ENCODE peak calls at places on chromosomes 7 and 10, in seven cellular contexts. T, O, I, V, W, D and R are unnamed samples.

GRCh38 chr10:77702166-77702565 is 64.6 kb upstream of the KCNMA1 start:
- DNase-seq in V (no peak), D (no peak), O (peak; percentile 87), I (no peak), W (no peak), T (no peak), R (no peak)

GRCh38 chr7:27115161-27116018 is 12.9 kb upstream of the HOXA2 start:
- DNase-seq in O (peak; percentile 88), I (no peak), T (no peak), W (no peak), V (no peak), D (no peak), R (peak; percentile 80)

GRCh38 chr7:70728873-70729552 is 402.9 kb upstream of the GALNT17 start:
- DNase-seq in O (no peak), V (no peak), I (no peak), T (no peak), W (no peak), D (no peak), R (no peak)

GRCh38 chr10:103125323-103126267 is 67.5 kb downstream of the NT5C2 start:
- DNase-seq in W (no peak), D (no peak), V (no peak), O (no peak), I (no peak), T (no peak), R (no peak)

GRCh38 chr10:132452216-132452650 is 55.2 kb downstream of the PWWP2B start:
- DNase-seq in W (no peak), D (no peak), I (no peak), O (no peak), T (peak; percentile 52), V (no peak), R (peak; percentile 53)

GRCh38 chr10:128043259-128044045 is 82.8 kb downstream of the MKI67 start:
- DNase-seq in W (no peak), T (no peak), V (no peak), I (no peak), D (no peak), O (no peak), R (no peak)

GRCh38 chr7:137820677-137821420 is 25.9 kb downstream of the DGKI start:
- DNase-seq in T (no peak), V (no peak), D (peak; percentile 21), O (no peak), I (peak; percentile 81), W (no peak), R (no peak)

GRCh38 chr7:128791968-128792319 is at the start of gene CCDC136:
- DNase-seq in V (no peak), W (no peak), D (no peak), I (no peak), O (no peak), T (no peak), R (no peak)

GRCh38 chr10:52950578-52950977 is 178.0 kb upstream of the MBL2 start:
- DNase-seq in T (no peak), V (no peak), D (no peak), W (no peak), I (no peak), O (no peak), R (no peak)

GRCh38 chr7:65980478-65981250 is 1.3 kb downstream of the GUSB start:
- DNase-seq in T (peak; percentile 39), D (peak; percentile 59), V (peak; percentile 53), O (no peak), I (peak; percentile 69), W (peak; percentile 67), R (peak; percentile 84)

GRCh38 chr7:47606176-47606575 is 24.3 kb upstream of the TNS3 start:
- DNase-seq in I (no peak), W (no peak), O (no peak), T (no peak), V (no peak), D (no peak), R (no peak)

GRCh38 chr7:88141025-88141424 is 78.8 kb downstream of the SRI start:
- DNase-seq in D (no peak), I (no peak), V (no peak), T (no peak), O (no peak), W (no peak), R (no peak)

GRCh38 chr7:112173214-112173905 is 32.8 kb downstream of the DOCK4 start:
- DNase-seq in W (no peak), O (no peak), V (no peak), I (no peak), T (no peak), D (no peak), R (no peak)

GRCh38 chr10:116688241-116688711 is 54.1 kb downstream of the HSPA12A start:
- DNase-seq in I (no peak), V (no peak), O (peak; percentile 43), D (no peak), T (no peak), W (no peak), R (no peak)

GRCh38 chr7:151245360-151246160 is 2.9 kb downstream of the SMARCD3 start:
- DNase-seq in I (peak; percentile 61), D (peak; percentile 85), O (no peak), W (peak; percentile 81), V (peak; percentile 71), T (peak; percentile 76), R (peak; percentile 71)

GRCh38 chr10:62617702-62618451 is 186.6 kb upstream of the ADO start:
- DNase-seq in T (no peak), I (no peak), O (no peak), W (no peak), D (no peak), V (no peak), R (no peak)

GRCh38 chr7:120110169-120110568 is 162.8 kb upstream of the KCND2 start:
- DNase-seq in D (no peak), T (no peak), W (no peak), I (no peak), O (no peak), V (no peak), R (no peak)

GRCh38 chr10:75774780-75775490 is 343.5 kb downstream of the LRMDA start:
- DNase-seq in O (no peak), W (no peak), T (no peak), D (no peak), V (no peak), I (peak; percentile 52), R (no peak)

GRCh38 chr10:103578782-103579382 is 85.4 kb downstream of the NEURL1 start:
- DNase-seq in V (no peak), D (no peak), O (no peak), T (no peak), I (no peak), W (no peak), R (peak; percentile 74)

GRCh38 chr7:37853468-37853867 is 5.1 kb downstream of the NME8 start:
- DNase-seq in T (no peak), O (no peak), W (peak; percentile 13), D (no peak), I (no peak), V (no peak), R (no peak)

GRCh38 chr10:70843333-70843732 is 27.6 kb downstream of the SGPL1 start:
- DNase-seq in D (no peak), W (no peak), I (no peak), O (no peak), V (no peak), T (no peak), R (no peak)

GRCh38 chr10:98262571-98262970 is 5.4 kb downstream of the LOXL4 start:
- DNase-seq in O (peak; percentile 40), I (no peak), W (peak; percentile 13), D (no peak), V (no peak), T (no peak), R (no peak)

GRCh38 chr7:116525298-116525912 is 569 bp downstream of the CAV1 start:
- DNase-seq in D (peak; percentile 44), I (peak; percentile 58), V (peak; percentile 17), O (no peak), W (no peak), T (peak; percentile 41), R (peak; percentile 30)

GRCh38 chr10:27223964-27224363 is 16.6 kb downstream of the ACBD5 start:
- DNase-seq in W (peak; percentile 64), O (peak; percentile 43), I (peak; percentile 41), T (peak; percentile 38), D (no peak), V (peak; percentile 23), R (peak; percentile 74)

GRCh38 chr10:119029613-119030420 is at the start of gene NANOS1:
- DNase-seq in D (no peak), I (peak; percentile 41), T (peak; percentile 46), W (no peak), O (no peak), V (no peak), R (no peak)

GRCh38 chr10:65319493-65319892 is 1606.3 kb upstream of the LRRTM3 start:
- DNase-seq in D (no peak), O (no peak), W (no peak), I (no peak), T (no peak), V (no peak), R (no peak)

GRCh38 chr7:101258243-101258731 is 13.4 kb upstream of the FIS1 start:
- DNase-seq in D (no peak), I (no peak), W (no peak), V (no peak), T (no peak), O (no peak), R (peak; percentile 56)

GRCh38 chr7:44390701-44391100 is 65.3 kb upstream of the CAMK2B start:
- DNase-seq in I (no peak), W (no peak), V (no peak), T (no peak), D (no peak), O (no peak), R (no peak)

GRCh38 chr7:79949778-79950177 is 184.9 kb upstream of the GNAI1 start:
- DNase-seq in V (no peak), T (no peak), I (no peak), W (no peak), D (no peak), O (no peak), R (no peak)

GRCh38 chr10:69974551-69975155 is 78.0 kb upstream of the MACROH2A2 start:
- DNase-seq in O (peak; percentile 86), V (no peak), D (no peak), I (no peak), W (no peak), T (no peak), R (no peak)

GRCh38 chr7:11297764-11298163 is 324.1 kb downstream of the PHF14 start:
- DNase-seq in V (no peak), I (no peak), T (no peak), W (no peak), D (no peak), O (no peak), R (no peak)

GRCh38 chr10:63421591-63421990 is 44.2 kb downstream of the JMJD1C start:
- DNase-seq in D (no peak), I (no peak), O (no peak), W (peak; percentile 66), V (no peak), T (no peak), R (no peak)